ENCODE peak calls at places on chromosomes 6 and 20, in nine cellular contexts. One of them, this sample, is unnamed.

GRCh38 chr20:32612831-32613595 is 27.9 kb upstream of the NOL4L start:
- DNase-seq in neural progenitor cell: peak; percentile 28
- DNase-seq in uterus: no peak
- DNase-seq in RWPE2: no peak
- DNase-seq in ovary: no peak
- DNase-seq in esophagus muscularis mucosa: no peak
- DNase-seq in neuronal stem cell: no peak
- DNase-seq in GM12878: no peak
- DNase-seq in OCI-LY7: no peak
- DNase-seq in this sample: no peak

GRCh38 chr6:85772641-85773040 is 130.0 kb upstream of the SYNCRIP start:
- DNase-seq in neural progenitor cell: no peak
- DNase-seq in RWPE2: no peak
- DNase-seq in GM12878: no peak
- DNase-seq in neuronal stem cell: no peak
- DNase-seq in uterus: no peak
- DNase-seq in esophagus muscularis mucosa: no peak
- DNase-seq in ovary: no peak
- DNase-seq in OCI-LY7: no peak
- DNase-seq in this sample: no peak

GRCh38 chr6:37788259-37788658 is 31.3 kb upstream of the ZFAND3 start:
- DNase-seq in esophagus muscularis mucosa: no peak
- DNase-seq in neuronal stem cell: no peak
- DNase-seq in ovary: no peak
- DNase-seq in OCI-LY7: no peak
- DNase-seq in RWPE2: no peak
- DNase-seq in uterus: no peak
- DNase-seq in GM12878: no peak
- DNase-seq in neural progenitor cell: no peak
- DNase-seq in this sample: no peak

GRCh38 chr20:5559937-5560336 is 190.3 kb upstream of the SHLD1 start:
- DNase-seq in esophagus muscularis mucosa: no peak
- DNase-seq in neuronal stem cell: no peak
- DNase-seq in OCI-LY7: no peak
- DNase-seq in uterus: no peak
- DNase-seq in RWPE2: no peak
- DNase-seq in neural progenitor cell: no peak
- DNase-seq in GM12878: no peak
- DNase-seq in ovary: no peak
- DNase-seq in this sample: no peak

GRCh38 chr6:156028310-156029131 is 572.9 kb upstream of the NOX3 start:
- DNase-seq in neural progenitor cell: no peak
- DNase-seq in GM12878: no peak
- DNase-seq in ovary: no peak
- DNase-seq in neuronal stem cell: no peak
- DNase-seq in esophagus muscularis mucosa: no peak
- DNase-seq in OCI-LY7: peak; percentile 34
- DNase-seq in RWPE2: no peak
- DNase-seq in uterus: no peak
- DNase-seq in this sample: no peak

GRCh38 chr20:44601801-44602204 is 19.4 kb downstream of the PKIG start:
- DNase-seq in GM12878: no peak
- DNase-seq in neuronal stem cell: no peak
- DNase-seq in RWPE2: peak; percentile 49
- DNase-seq in OCI-LY7: no peak
- DNase-seq in esophagus muscularis mucosa: no peak
- DNase-seq in neural progenitor cell: no peak
- DNase-seq in ovary: peak; percentile 84
- DNase-seq in uterus: peak; percentile 78
- DNase-seq in this sample: no peak

GRCh38 chr6:151388997-151389639 is 2.2 kb downstream of the ZBTB2 start:
- DNase-seq in OCI-LY7: no peak
- DNase-seq in ovary: no peak
- DNase-seq in RWPE2: no peak
- DNase-seq in esophagus muscularis mucosa: no peak
- DNase-seq in uterus: no peak
- DNase-seq in neural progenitor cell: no peak
- DNase-seq in neuronal stem cell: no peak
- DNase-seq in GM12878: no peak
- DNase-seq in this sample: no peak

GRCh38 chr20:20711413-20711812 is 1.0 kb downstream of the RALGAPA2 start:
- DNase-seq in GM12878: no peak
- DNase-seq in RWPE2: no peak
- DNase-seq in neural progenitor cell: no peak
- DNase-seq in ovary: no peak
- DNase-seq in OCI-LY7: peak; percentile 37
- DNase-seq in esophagus muscularis mucosa: peak; percentile 26
- DNase-seq in neuronal stem cell: no peak
- DNase-seq in uterus: no peak
- DNase-seq in this sample: no peak

GRCh38 chr20:46640536-46641311 is 10.5 kb downstream of the SLC13A3 start:
- DNase-seq in uterus: no peak
- DNase-seq in neural progenitor cell: no peak
- DNase-seq in OCI-LY7: no peak
- DNase-seq in ovary: no peak
- DNase-seq in esophagus muscularis mucosa: peak; percentile 75
- DNase-seq in RWPE2: no peak
- DNase-seq in neuronal stem cell: no peak
- DNase-seq in GM12878: no peak
- DNase-seq in this sample: no peak

GRCh38 chr6:137013031-137013430 is 31.7 kb downstream of the IL20RA start:
- DNase-seq in ovary: no peak
- DNase-seq in GM12878: no peak
- DNase-seq in esophagus muscularis mucosa: no peak
- DNase-seq in neuronal stem cell: no peak
- DNase-seq in OCI-LY7: no peak
- DNase-seq in uterus: no peak
- DNase-seq in RWPE2: no peak
- DNase-seq in neural progenitor cell: no peak
- DNase-seq in this sample: no peak

GRCh38 chr6:137015943-137016342 is 28.8 kb downstream of the IL20RA start:
- DNase-seq in esophagus muscularis mucosa: no peak
- DNase-seq in OCI-LY7: no peak
- DNase-seq in neuronal stem cell: no peak
- DNase-seq in neural progenitor cell: no peak
- DNase-seq in ovary: no peak
- DNase-seq in GM12878: no peak
- DNase-seq in uterus: no peak
- DNase-seq in RWPE2: no peak
- DNase-seq in this sample: no peak

GRCh38 chr6:137011406-137011805 is 33.4 kb downstream of the IL20RA start:
- DNase-seq in esophagus muscularis mucosa: no peak
- DNase-seq in uterus: no peak
- DNase-seq in GM12878: no peak
- DNase-seq in RWPE2: no peak
- DNase-seq in ovary: no peak
- DNase-seq in OCI-LY7: no peak
- DNase-seq in neuronal stem cell: no peak
- DNase-seq in neural progenitor cell: no peak
- DNase-seq in this sample: no peak

GRCh38 chr6:137016366-137016765 is 28.4 kb downstream of the IL20RA start:
- DNase-seq in GM12878: no peak
- DNase-seq in neural progenitor cell: no peak
- DNase-seq in neuronal stem cell: no peak
- DNase-seq in esophagus muscularis mucosa: no peak
- DNase-seq in RWPE2: no peak
- DNase-seq in OCI-LY7: no peak
- DNase-seq in ovary: no peak
- DNase-seq in uterus: no peak
- DNase-seq in this sample: no peak

DNA sequence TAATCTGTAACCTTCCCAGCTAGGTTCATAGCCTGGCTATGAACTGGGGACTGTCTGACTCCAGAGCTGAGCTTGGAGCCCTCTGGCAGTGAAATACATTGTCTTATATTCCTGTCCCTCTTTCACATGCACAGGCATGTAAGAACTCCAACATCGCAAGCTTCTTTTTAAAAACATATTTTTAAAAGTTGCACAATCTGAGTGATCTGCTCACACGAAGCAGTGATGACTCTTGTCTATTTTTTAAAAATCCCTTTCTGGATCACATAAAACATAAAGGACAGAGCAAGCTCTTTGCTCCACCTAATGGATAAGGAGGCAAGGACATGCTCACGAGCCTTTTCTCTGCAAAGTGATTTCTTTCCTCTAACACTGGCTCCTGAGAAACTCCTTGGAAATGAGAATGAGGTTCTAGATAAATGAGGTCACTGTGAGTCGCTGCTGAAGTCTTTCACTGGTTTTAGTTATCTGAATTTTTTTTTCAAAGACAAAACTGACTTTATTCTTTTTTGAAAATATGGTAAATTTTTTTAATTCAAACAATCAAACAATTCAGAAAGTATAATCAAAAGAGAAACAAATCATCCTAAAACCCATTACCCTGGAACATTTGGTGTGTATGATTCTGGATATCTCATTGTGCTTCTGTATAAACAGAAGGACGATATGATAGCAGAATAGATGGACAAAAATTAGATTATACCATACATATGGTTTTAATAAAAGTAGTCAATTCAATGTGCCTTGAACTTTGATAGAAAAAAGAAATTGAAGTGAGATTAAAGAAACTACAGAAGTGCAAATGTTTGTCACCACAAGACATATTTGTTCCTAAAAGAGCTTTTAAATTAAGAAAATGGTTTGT is 30.8 kb downstream of the IL20RA start:
- DNase-seq in neural progenitor cell: peak; percentile 44
- DNase-seq in GM12878: no peak
- DNase-seq in esophagus muscularis mucosa: no peak
- DNase-seq in RWPE2: no peak
- DNase-seq in ovary: peak; percentile 20
- DNase-seq in uterus: peak; percentile 19
- DNase-seq in neuronal stem cell: no peak
- DNase-seq in OCI-LY7: peak; percentile 4
- DNase-seq in this sample: no peak
- H3K4me1 ChIP-seq in neural progenitor cell: no peaks in the 10 kb centered on the region
- H3K4me1 ChIP-seq in GM12878: no peaks in the 10 kb centered on the region
- H3K4me1 ChIP-seq in esophagus muscularis mucosa: peaks cover 16% of the 10 kb centered on the region
- H3K4me1 ChIP-seq in RWPE2: peaks cover 13% of the 10 kb centered on the region
- H3K4me1 ChIP-seq in ovary: no peaks in the 10 kb centered on the region
- H3K4me1 ChIP-seq in uterus: no peaks in the 10 kb centered on the region
- H3K4me1 ChIP-seq in neuronal stem cell: peaks cover 2% of the 10 kb centered on the region
- H3K4me1 ChIP-seq in OCI-LY7: no peaks in the 10 kb centered on the region
- H3K4me1 ChIP-seq in this sample: no peaks in the 10 kb centered on the region

DNA sequence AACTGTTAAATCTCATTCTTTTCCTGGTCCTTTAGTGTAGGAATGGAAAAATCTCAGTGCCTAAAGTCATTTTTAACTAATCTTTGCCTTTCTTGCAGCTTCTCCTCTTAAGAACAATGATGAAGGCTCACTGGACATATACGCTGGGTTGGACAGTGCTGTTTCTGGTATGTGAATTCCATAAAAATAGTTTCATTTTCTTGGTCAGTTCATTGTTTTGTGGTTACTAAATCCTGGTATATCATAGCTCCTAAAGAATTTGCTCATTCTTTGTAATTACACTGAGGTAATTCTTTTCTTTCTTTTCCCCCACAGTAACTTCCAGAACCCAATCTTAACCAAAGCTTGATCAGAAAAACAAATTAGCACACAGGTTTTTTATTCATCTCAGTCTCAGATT is 23.4 kb downstream of the CASP8AP2 start:
- DNase-seq in uterus: no peak
- DNase-seq in OCI-LY7: no peak
- DNase-seq in GM12878: no peak
- DNase-seq in RWPE2: no peak
- DNase-seq in ovary: no peak
- DNase-seq in esophagus muscularis mucosa: no peak
- DNase-seq in neural progenitor cell: no peak
- DNase-seq in neuronal stem cell: no peak
- DNase-seq in this sample: no peak
- H3K36me3 ChIP-seq in uterus: no peaks in the 10 kb centered on the region
- H3K36me3 ChIP-seq in OCI-LY7: peaks cover 98% of the 10 kb centered on the region
- H3K36me3 ChIP-seq in GM12878: peaks cover 12% of the 10 kb centered on the region
- H3K36me3 ChIP-seq in RWPE2: peaks cover 87% of the 10 kb centered on the region
- H3K36me3 ChIP-seq in ovary: no peaks in the 10 kb centered on the region
- H3K36me3 ChIP-seq in esophagus muscularis mucosa: peaks cover 51% of the 10 kb centered on the region
- H3K36me3 ChIP-seq in neural progenitor cell: peaks cover 16% of the 10 kb centered on the region
- H3K36me3 ChIP-seq in neuronal stem cell: peaks cover 96% of the 10 kb centered on the region
- H3K36me3 ChIP-seq in this sample: peaks cover 5% of the 10 kb centered on the region

DNA sequence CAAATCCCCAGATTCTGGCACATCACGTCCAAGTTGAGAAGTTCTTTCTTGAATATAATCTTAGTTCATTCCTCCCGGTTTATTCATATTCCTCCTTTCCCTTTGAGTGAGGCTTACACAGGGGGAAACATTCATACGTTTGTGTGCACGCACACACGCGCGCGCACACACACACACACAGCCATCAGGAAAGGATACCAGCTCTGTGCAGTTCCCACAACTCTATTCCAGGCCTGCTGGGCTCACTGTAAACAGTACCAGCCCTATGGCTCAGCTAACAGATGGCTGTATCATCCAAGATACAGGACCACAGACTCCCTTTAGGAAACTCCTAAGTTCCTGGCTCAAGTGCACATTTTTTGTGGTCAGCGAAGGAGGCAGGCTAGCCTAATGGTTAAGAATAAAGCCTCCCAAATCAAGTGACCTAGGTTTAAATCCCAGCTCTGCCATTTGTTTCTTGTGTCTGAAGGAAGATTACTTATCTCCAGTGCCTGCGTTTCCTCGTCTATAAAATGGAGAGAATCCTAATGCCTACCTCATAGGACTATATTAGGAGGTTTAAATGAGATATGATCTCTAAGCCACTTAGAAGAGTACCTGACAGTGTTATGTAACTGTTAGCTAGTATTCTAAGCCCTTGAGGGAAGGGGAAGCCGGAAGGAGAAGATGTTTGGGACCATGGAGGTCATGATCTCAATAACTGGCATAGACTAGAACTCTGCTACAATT is 3.7 kb upstream of the TAF8 start:
- DNase-seq in OCI-LY7: peak; percentile 21
- DNase-seq in neural progenitor cell: no peak
- DNase-seq in RWPE2: no peak
- DNase-seq in uterus: no peak
- DNase-seq in GM12878: no peak
- DNase-seq in esophagus muscularis mucosa: no peak
- DNase-seq in ovary: no peak
- DNase-seq in neuronal stem cell: no peak
- DNase-seq in this sample: no peak
- H3K27ac ChIP-seq in OCI-LY7: peak overlapping the region; percentile 52
- H3K27ac ChIP-seq in neural progenitor cell: no peak overlapping the region
- H3K27ac ChIP-seq in RWPE2: peak overlapping the region; percentile 94
- H3K27ac ChIP-seq in uterus: peak overlapping the region; percentile 97
- H3K27ac ChIP-seq in GM12878: no peak overlapping the region
- H3K27ac ChIP-seq in esophagus muscularis mucosa: peak overlapping the region; percentile 96
- H3K27ac ChIP-seq in ovary: peak overlapping the region; percentile 90
- H3K27ac ChIP-seq in neuronal stem cell: no peak overlapping the region
- H3K27ac ChIP-seq in this sample: no peak overlapping the region

DNA sequence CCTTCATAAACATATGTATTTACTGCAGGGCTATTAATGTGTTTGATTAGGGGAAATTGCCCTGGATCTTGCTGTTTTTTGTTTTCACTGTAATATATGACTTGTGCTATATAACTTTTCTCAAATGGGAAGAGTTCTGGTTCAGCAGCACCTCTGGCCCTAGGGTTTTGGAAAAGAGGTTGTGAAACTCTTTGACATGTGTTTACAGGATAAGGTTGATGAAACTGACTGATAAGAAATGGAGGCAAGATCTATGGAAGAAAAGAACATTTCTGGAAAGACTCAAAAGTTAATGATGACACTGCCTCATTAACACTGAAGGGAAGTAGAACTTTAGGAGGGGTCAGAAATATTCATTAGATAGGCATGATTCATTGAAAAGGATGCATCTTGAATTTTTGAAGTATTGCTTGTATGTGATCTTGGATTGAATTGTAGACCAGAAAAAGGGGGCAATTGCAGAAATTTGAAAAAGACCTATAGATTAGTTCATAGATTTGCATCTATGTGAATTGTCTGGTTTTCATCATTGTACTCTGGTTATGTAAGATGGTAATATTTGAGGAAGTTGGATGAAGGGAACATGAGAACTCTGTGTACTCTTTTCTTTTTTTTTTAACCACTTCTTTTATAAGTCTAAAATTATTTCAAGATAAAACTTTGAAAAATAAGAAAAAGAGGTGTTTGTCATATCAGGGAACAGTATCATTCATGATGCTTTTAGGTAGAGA is 54.0 kb downstream of the UTRN start:
- DNase-seq in esophagus muscularis mucosa: no peak
- DNase-seq in neuronal stem cell: no peak
- DNase-seq in uterus: no peak
- DNase-seq in neural progenitor cell: no peak
- DNase-seq in RWPE2: no peak
- DNase-seq in GM12878: no peak
- DNase-seq in ovary: no peak
- DNase-seq in OCI-LY7: no peak
- DNase-seq in this sample: no peak
- H3K4me1 ChIP-seq in esophagus muscularis mucosa: peaks cover 78% of the 10 kb centered on the region
- H3K4me1 ChIP-seq in neuronal stem cell: peaks cover 3% of the 10 kb centered on the region
- H3K4me1 ChIP-seq in uterus: peaks cover 11% of the 10 kb centered on the region
- H3K4me1 ChIP-seq in neural progenitor cell: peaks cover 5% of the 10 kb centered on the region
- H3K4me1 ChIP-seq in RWPE2: peaks cover 40% of the 10 kb centered on the region
- H3K4me1 ChIP-seq in GM12878: peaks cover 38% of the 10 kb centered on the region
- H3K4me1 ChIP-seq in ovary: peaks cover 5% of the 10 kb centered on the region
- H3K4me1 ChIP-seq in OCI-LY7: peaks cover 64% of the 10 kb centered on the region
- H3K4me1 ChIP-seq in this sample: peaks cover 2% of the 10 kb centered on the region